ENCODE peak calls at places on chromosomes 3 and 15, in nine cellular contexts. One of them, this sample, is unnamed.

GRCh38 chr15:28116521-28117488 is 17.7 kb upstream of the OCA2 start:
- DNase-seq in pancreas: no peak
- DNase-seq in hypothalamus: no peak
- DNase-seq in Calu3: no peak
- DNase-seq in NCI-H1694 treated with DMSO at 0.1 percent for 48 hours: no peak
- DNase-seq in osteocyte: no peak
- DNase-seq in stimulated activated CD4-positive, alpha-beta T cell treated with anti-CD3 and anti-CD28 coated beads, Interleukin-1b, Interleukin-23, amount 100 ng/mL, for 24 hours: no peak
- DNase-seq in AG08395: no peak
- DNase-seq in GM10248: no peak
- DNase-seq in this sample: no peak

GRCh38 chr3:127386490-127386889 is 98.6 kb upstream of the PRR20G start:
- DNase-seq in hypothalamus: no peak
- DNase-seq in osteocyte: no peak
- DNase-seq in stimulated activated CD4-positive, alpha-beta T cell treated with anti-CD3 and anti-CD28 coated beads, Interleukin-1b, Interleukin-23, amount 100 ng/mL, for 24 hours: no peak
- DNase-seq in NCI-H1694 treated with DMSO at 0.1 percent for 48 hours: no peak
- DNase-seq in GM10248: no peak
- DNase-seq in Calu3: no peak
- DNase-seq in AG08395: no peak
- DNase-seq in pancreas: no peak
- DNase-seq in this sample: no peak

GRCh38 chr15:51863131-51863530 is 33.7 kb downstream of the TMOD3 start:
- DNase-seq in hypothalamus: no peak
- DNase-seq in NCI-H1694 treated with DMSO at 0.1 percent for 48 hours: no peak
- DNase-seq in pancreas: no peak
- DNase-seq in osteocyte: no peak
- DNase-seq in stimulated activated CD4-positive, alpha-beta T cell treated with anti-CD3 and anti-CD28 coated beads, Interleukin-1b, Interleukin-23, amount 100 ng/mL, for 24 hours: no peak
- DNase-seq in AG08395: no peak
- DNase-seq in Calu3: no peak
- DNase-seq in GM10248: no peak
- DNase-seq in this sample: no peak

GRCh38 chr3:11010406-11011165 is 18.0 kb downstream of the SLC6A1 start:
- DNase-seq in osteocyte: no peak
- DNase-seq in Calu3: no peak
- DNase-seq in hypothalamus: peak; percentile 87
- DNase-seq in AG08395: no peak
- DNase-seq in GM10248: no peak
- DNase-seq in pancreas: no peak
- DNase-seq in NCI-H1694 treated with DMSO at 0.1 percent for 48 hours: no peak
- DNase-seq in stimulated activated CD4-positive, alpha-beta T cell treated with anti-CD3 and anti-CD28 coated beads, Interleukin-1b, Interleukin-23, amount 100 ng/mL, for 24 hours: no peak
- DNase-seq in this sample: no peak

GRCh38 chr3:5136619-5137429 is 14.7 kb downstream of the ARL8B start:
- DNase-seq in stimulated activated CD4-positive, alpha-beta T cell treated with anti-CD3 and anti-CD28 coated beads, Interleukin-1b, Interleukin-23, amount 100 ng/mL, for 24 hours: no peak
- DNase-seq in pancreas: no peak
- DNase-seq in Calu3: no peak
- DNase-seq in AG08395: peak; percentile 22
- DNase-seq in NCI-H1694 treated with DMSO at 0.1 percent for 48 hours: no peak
- DNase-seq in GM10248: peak; percentile 63
- DNase-seq in osteocyte: no peak
- DNase-seq in hypothalamus: no peak
- DNase-seq in this sample: peak; percentile 19

GRCh38 chr15:90560229-90560771 is 30.6 kb downstream of the CRTC3 start:
- DNase-seq in hypothalamus: peak; percentile 17
- DNase-seq in AG08395: peak; percentile 90
- DNase-seq in Calu3: no peak
- DNase-seq in stimulated activated CD4-positive, alpha-beta T cell treated with anti-CD3 and anti-CD28 coated beads, Interleukin-1b, Interleukin-23, amount 100 ng/mL, for 24 hours: no peak
- DNase-seq in pancreas: peak; percentile 21
- DNase-seq in osteocyte: no peak
- DNase-seq in GM10248: no peak
- DNase-seq in NCI-H1694 treated with DMSO at 0.1 percent for 48 hours: no peak
- DNase-seq in this sample: no peak

GRCh38 chr15:57477736-57478522 is 101.6 kb downstream of the CGNL1 start:
- DNase-seq in AG08395: no peak
- DNase-seq in pancreas: peak; percentile 87
- DNase-seq in NCI-H1694 treated with DMSO at 0.1 percent for 48 hours: no peak
- DNase-seq in stimulated activated CD4-positive, alpha-beta T cell treated with anti-CD3 and anti-CD28 coated beads, Interleukin-1b, Interleukin-23, amount 100 ng/mL, for 24 hours: no peak
- DNase-seq in hypothalamus: no peak
- DNase-seq in GM10248: no peak
- DNase-seq in osteocyte: no peak
- DNase-seq in Calu3: peak; percentile 58
- DNase-seq in this sample: no peak

GRCh38 chr3:175212896-175213295 is 353.8 kb downstream of the NAALADL2 start:
- DNase-seq in stimulated activated CD4-positive, alpha-beta T cell treated with anti-CD3 and anti-CD28 coated beads, Interleukin-1b, Interleukin-23, amount 100 ng/mL, for 24 hours: no peak
- DNase-seq in NCI-H1694 treated with DMSO at 0.1 percent for 48 hours: no peak
- DNase-seq in hypothalamus: no peak
- DNase-seq in osteocyte: no peak
- DNase-seq in AG08395: peak; percentile 1
- DNase-seq in Calu3: peak; percentile 20
- DNase-seq in pancreas: no peak
- DNase-seq in GM10248: no peak
- DNase-seq in this sample: no peak

GRCh38 chr15:28094732-28095521 is 4.2 kb downstream of the OCA2 start:
- DNase-seq in hypothalamus: no peak
- DNase-seq in osteocyte: no peak
- DNase-seq in Calu3: peak; percentile 1
- DNase-seq in pancreas: peak; percentile 83
- DNase-seq in stimulated activated CD4-positive, alpha-beta T cell treated with anti-CD3 and anti-CD28 coated beads, Interleukin-1b, Interleukin-23, amount 100 ng/mL, for 24 hours: no peak
- DNase-seq in AG08395: no peak
- DNase-seq in GM10248: no peak
- DNase-seq in NCI-H1694 treated with DMSO at 0.1 percent for 48 hours: no peak
- DNase-seq in this sample: no peak

GRCh38 chr3:71074416-71074815 is 509.1 kb downstream of the FOXP1 start:
- DNase-seq in stimulated activated CD4-positive, alpha-beta T cell treated with anti-CD3 and anti-CD28 coated beads, Interleukin-1b, Interleukin-23, amount 100 ng/mL, for 24 hours: no peak
- DNase-seq in NCI-H1694 treated with DMSO at 0.1 percent for 48 hours: no peak
- DNase-seq in GM10248: no peak
- DNase-seq in AG08395: no peak
- DNase-seq in hypothalamus: no peak
- DNase-seq in pancreas: no peak
- DNase-seq in Calu3: no peak
- DNase-seq in osteocyte: no peak
- DNase-seq in this sample: peak; percentile 14

GRCh38 chr3:9012521-9012920 is 49.2 kb upstream of the RAD18 start:
- DNase-seq in Calu3: no peak
- DNase-seq in AG08395: no peak
- DNase-seq in osteocyte: no peak
- DNase-seq in NCI-H1694 treated with DMSO at 0.1 percent for 48 hours: no peak
- DNase-seq in pancreas: no peak
- DNase-seq in hypothalamus: no peak
- DNase-seq in GM10248: no peak
- DNase-seq in stimulated activated CD4-positive, alpha-beta T cell treated with anti-CD3 and anti-CD28 coated beads, Interleukin-1b, Interleukin-23, amount 100 ng/mL, for 24 hours: no peak
- DNase-seq in this sample: no peak

GRCh38 chr15:48802867-48803266 is 8.0 kb downstream of the CEP152 start:
- DNase-seq in pancreas: no peak
- DNase-seq in stimulated activated CD4-positive, alpha-beta T cell treated with anti-CD3 and anti-CD28 coated beads, Interleukin-1b, Interleukin-23, amount 100 ng/mL, for 24 hours: no peak
- DNase-seq in osteocyte: no peak
- DNase-seq in Calu3: no peak
- DNase-seq in GM10248: no peak
- DNase-seq in AG08395: peak; percentile 82
- DNase-seq in hypothalamus: no peak
- DNase-seq in NCI-H1694 treated with DMSO at 0.1 percent for 48 hours: no peak
- DNase-seq in this sample: peak; percentile 78

GRCh38 chr3:8518138-8518537 is 16.5 kb downstream of the LMCD1 start:
- DNase-seq in NCI-H1694 treated with DMSO at 0.1 percent for 48 hours: no peak
- DNase-seq in Calu3: no peak
- DNase-seq in GM10248: no peak
- DNase-seq in stimulated activated CD4-positive, alpha-beta T cell treated with anti-CD3 and anti-CD28 coated beads, Interleukin-1b, Interleukin-23, amount 100 ng/mL, for 24 hours: no peak
- DNase-seq in pancreas: no peak
- DNase-seq in AG08395: peak; percentile 49
- DNase-seq in osteocyte: no peak
- DNase-seq in hypothalamus: no peak
- DNase-seq in this sample: no peak

GRCh38 chr15:88465633-88466219 is 1.5 kb downstream of the MRPL46 start:
- DNase-seq in Calu3: peak; percentile 45
- DNase-seq in osteocyte: peak; percentile 6
- DNase-seq in AG08395: peak; percentile 32
- DNase-seq in NCI-H1694 treated with DMSO at 0.1 percent for 48 hours: no peak
- DNase-seq in hypothalamus: no peak
- DNase-seq in stimulated activated CD4-positive, alpha-beta T cell treated with anti-CD3 and anti-CD28 coated beads, Interleukin-1b, Interleukin-23, amount 100 ng/mL, for 24 hours: no peak
- DNase-seq in GM10248: no peak
- DNase-seq in pancreas: no peak
- DNase-seq in this sample: peak; percentile 87

GRCh38 chr3:187265461-187265955 is 26.0 kb downstream of the MASP1 start:
- DNase-seq in Calu3: no peak
- DNase-seq in hypothalamus: no peak
- DNase-seq in GM10248: no peak
- DNase-seq in NCI-H1694 treated with DMSO at 0.1 percent for 48 hours: no peak
- DNase-seq in osteocyte: no peak
- DNase-seq in stimulated activated CD4-positive, alpha-beta T cell treated with anti-CD3 and anti-CD28 coated beads, Interleukin-1b, Interleukin-23, amount 100 ng/mL, for 24 hours: no peak
- DNase-seq in pancreas: no peak
- DNase-seq in AG08395: no peak
- DNase-seq in this sample: no peak

GRCh38 chr3:159252772-159253384 is 451.0 kb downstream of the MFSD1 start:
- DNase-seq in NCI-H1694 treated with DMSO at 0.1 percent for 48 hours: peak; percentile 1
- DNase-seq in osteocyte: no peak
- DNase-seq in Calu3: peak; percentile 58
- DNase-seq in hypothalamus: no peak
- DNase-seq in GM10248: peak; percentile 24
- DNase-seq in stimulated activated CD4-positive, alpha-beta T cell treated with anti-CD3 and anti-CD28 coated beads, Interleukin-1b, Interleukin-23, amount 100 ng/mL, for 24 hours: no peak
- DNase-seq in AG08395: peak; percentile 30
- DNase-seq in pancreas: no peak
- DNase-seq in this sample: peak; percentile 56

GRCh38 chr3:89179355-89179997 is 72.1 kb downstream of the EPHA3 start:
- DNase-seq in stimulated activated CD4-positive, alpha-beta T cell treated with anti-CD3 and anti-CD28 coated beads, Interleukin-1b, Interleukin-23, amount 100 ng/mL, for 24 hours: no peak
- DNase-seq in hypothalamus: no peak
- DNase-seq in AG08395: no peak
- DNase-seq in osteocyte: no peak
- DNase-seq in NCI-H1694 treated with DMSO at 0.1 percent for 48 hours: peak; percentile 0
- DNase-seq in Calu3: no peak
- DNase-seq in pancreas: no peak
- DNase-seq in GM10248: no peak
- DNase-seq in this sample: no peak

GRCh38 chr15:71386448-71387236 is 271.4 kb downstream of the THSD4 start:
- DNase-seq in stimulated activated CD4-positive, alpha-beta T cell treated with anti-CD3 and anti-CD28 coated beads, Interleukin-1b, Interleukin-23, amount 100 ng/mL, for 24 hours: no peak
- DNase-seq in Calu3: no peak
- DNase-seq in NCI-H1694 treated with DMSO at 0.1 percent for 48 hours: peak; percentile 22
- DNase-seq in osteocyte: no peak
- DNase-seq in AG08395: no peak
- DNase-seq in pancreas: no peak
- DNase-seq in GM10248: no peak
- DNase-seq in hypothalamus: no peak
- DNase-seq in this sample: peak; percentile 14

GRCh38 chr3:196326936-196327335 is 8.9 kb upstream of the DYNLT2B start:
- DNase-seq in osteocyte: no peak
- DNase-seq in pancreas: no peak
- DNase-seq in NCI-H1694 treated with DMSO at 0.1 percent for 48 hours: no peak
- DNase-seq in GM10248: no peak
- DNase-seq in Calu3: no peak
- DNase-seq in AG08395: no peak
- DNase-seq in stimulated activated CD4-positive, alpha-beta T cell treated with anti-CD3 and anti-CD28 coated beads, Interleukin-1b, Interleukin-23, amount 100 ng/mL, for 24 hours: no peak
- DNase-seq in hypothalamus: no peak
- DNase-seq in this sample: no peak

GRCh38 chr15:59268199-59268979 is 61.7 kb downstream of the LDHAL6B start:
- DNase-seq in hypothalamus: no peak
- DNase-seq in GM10248: no peak
- DNase-seq in osteocyte: no peak
- DNase-seq in AG08395: peak; percentile 60
- DNase-seq in NCI-H1694 treated with DMSO at 0.1 percent for 48 hours: no peak
- DNase-seq in Calu3: no peak
- DNase-seq in pancreas: no peak
- DNase-seq in stimulated activated CD4-positive, alpha-beta T cell treated with anti-CD3 and anti-CD28 coated beads, Interleukin-1b, Interleukin-23, amount 100 ng/mL, for 24 hours: no peak
- DNase-seq in this sample: no peak

GRCh38 chr15:82540055-82540983 is at the start of gene RPS17:
- DNase-seq in Calu3: peak; percentile 99
- DNase-seq in pancreas: peak; percentile 94
- DNase-seq in stimulated activated CD4-positive, alpha-beta T cell treated with anti-CD3 and anti-CD28 coated beads, Interleukin-1b, Interleukin-23, amount 100 ng/mL, for 24 hours: peak; percentile 95
- DNase-seq in GM10248: peak; percentile 100
- DNase-seq in AG08395: peak; percentile 99
- DNase-seq in hypothalamus: no peak
- DNase-seq in osteocyte: peak; percentile 99
- DNase-seq in NCI-H1694 treated with DMSO at 0.1 percent for 48 hours: no peak
- DNase-seq in this sample: peak; percentile 95

GRCh38 chr3:53807117-53807521 is 39.1 kb downstream of the CHDH start:
- DNase-seq in osteocyte: no peak
- DNase-seq in NCI-H1694 treated with DMSO at 0.1 percent for 48 hours: no peak
- DNase-seq in hypothalamus: no peak
- DNase-seq in GM10248: no peak
- DNase-seq in pancreas: no peak
- DNase-seq in AG08395: no peak
- DNase-seq in Calu3: no peak
- DNase-seq in stimulated activated CD4-positive, alpha-beta T cell treated with anti-CD3 and anti-CD28 coated beads, Interleukin-1b, Interleukin-23, amount 100 ng/mL, for 24 hours: no peak
- DNase-seq in this sample: no peak

GRCh38 chr3:61702453-61702852 is 141.1 kb downstream of the PTPRG start:
- DNase-seq in GM10248: no peak
- DNase-seq in pancreas: no peak
- DNase-seq in hypothalamus: no peak
- DNase-seq in Calu3: no peak
- DNase-seq in NCI-H1694 treated with DMSO at 0.1 percent for 48 hours: no peak
- DNase-seq in AG08395: no peak
- DNase-seq in osteocyte: no peak
- DNase-seq in stimulated activated CD4-positive, alpha-beta T cell treated with anti-CD3 and anti-CD28 coated beads, Interleukin-1b, Interleukin-23, amount 100 ng/mL, for 24 hours: no peak
- DNase-seq in this sample: no peak

GRCh38 chr3:195075941-195076875 is 194.8 kb downstream of the XXYLT1 start:
- DNase-seq in pancreas: no peak
- DNase-seq in stimulated activated CD4-positive, alpha-beta T cell treated with anti-CD3 and anti-CD28 coated beads, Interleukin-1b, Interleukin-23, amount 100 ng/mL, for 24 hours: no peak
- DNase-seq in osteocyte: no peak
- DNase-seq in hypothalamus: no peak
- DNase-seq in GM10248: no peak
- DNase-seq in Calu3: no peak
- DNase-seq in AG08395: peak; percentile 35
- DNase-seq in NCI-H1694 treated with DMSO at 0.1 percent for 48 hours: peak; percentile 83
- DNase-seq in this sample: no peak

This sample was measured in RKO.